ENCODE peak calls at places on chromosomes 2 and 18, in nine cellular contexts. H, Y, P, X, V, R, C, O and F are unnamed samples.

GRCh38 chr2:163682695-163683094 is 53.1 kb downstream of the FIGN start:
- DNase-seq in H (no peak), Y (peak; percentile 71), P (no peak), X (no peak), V (no peak), R (peak; percentile 70), C (no peak), O (no peak), F (no peak)

GRCh38 chr18:74623047-74623816 is 25.6 kb downstream of the ZNF407 start:
- DNase-seq in H (no peak), Y (peak; percentile 56), P (no peak), X (peak; percentile 47), V (peak; percentile 31), R (no peak), C (peak; percentile 12), O (no peak), F (no peak)

GRCh38 chr18:50429207-50429948 is 54.5 kb downstream of the SKA1 start:
- DNase-seq in H (no peak), Y (peak; percentile 47), P (no peak), X (no peak), V (no peak), R (no peak), C (no peak), O (no peak), F (no peak)

GRCh38 chr2:129069875-129070594 is 751.4 kb upstream of the HS6ST1 start:
- DNase-seq in H (no peak), Y (no peak), P (no peak), X (no peak), V (no peak), R (no peak), C (no peak), O (peak; percentile 27), F (no peak)

GRCh38 chr2:194495046-194495445 is 1162.0 kb upstream of the SLC39A10 start:
- DNase-seq in H (no peak), Y (no peak), P (no peak), X (no peak), V (no peak), R (no peak), C (no peak), O (no peak), F (no peak)

GRCh38 chr18:12657849-12658829 is at the start of gene SPIRE1:
- DNase-seq in H (peak; percentile 8), Y (peak; percentile 80), P (no peak), X (peak; percentile 37), V (peak; percentile 35), R (peak; percentile 31), C (peak; percentile 14), O (peak; percentile 82), F (peak; percentile 21)

GRCh38 chr2:172736419-172737174 is 952 bp downstream of the RAPGEF4 start:
- DNase-seq in H (no peak), Y (no peak), P (no peak), X (peak; percentile 20), V (no peak), R (no peak), C (no peak), O (no peak), F (no peak)

GRCh38 chr18:66873899-66874298 is 270.0 kb upstream of the CDH19 start:
- DNase-seq in H (no peak), Y (no peak), P (no peak), X (no peak), V (no peak), R (no peak), C (no peak), O (no peak), F (no peak)

GRCh38 chr2:20231632-20232031 is 6.7 kb upstream of the SDC1 start:
- DNase-seq in H (no peak), Y (peak; percentile 64), P (no peak), X (no peak), V (no peak), R (peak; percentile 99), C (no peak), O (no peak), F (no peak)

GRCh38 chr2:204452464-204453023 is 92.7 kb upstream of the PARD3B start:
- DNase-seq in H (no peak), Y (peak; percentile 98), P (no peak), X (no peak), V (no peak), R (peak; percentile 99), C (no peak), O (peak; percentile 47), F (no peak)